ENCODE peak calls at places on chromosome 12, in five cellular contexts. T is effector memory CD4-positive, alpha-beta T cell; U is ovary; Q is GM23338; V is tibial artery. H is an unnamed sample. For H3K4me1, the result is how much of the 10 kb centered on the place peaks cover.

GRCh38 chr12:47868041-47868440 is 36.8 kb downstream of the VDR start:
- DNase-seq in U (no peak), T (no peak), V (peak), Q (no peak), H (no peak)

GRCh38 chr12:48442191-48442828 is 30.0 kb upstream of the ANP32D start:
- DNase-seq in Q (peak), T (no peak), V (no peak), U (no peak), H (no peak)

GRCh38 chr12:122171399-122171798 is 2.6 kb downstream of the IL31 start:
- DNase-seq in U (no peak), T (no peak), Q (no peak), V (no peak), H (no peak)

GRCh38 chr12:63064080-63064479 is 86.9 kb downstream of the AVPR1A start:
- DNase-seq in U (no peak), V (no peak), Q (no peak), T (no peak), H (no peak)

GRCh38 chr12:67921286-67921685 is 68.0 kb upstream of the IFNG-AS1 start:
- DNase-seq in Q (no peak), T (no peak), V (no peak), U (no peak), H (no peak)

GRCh38 chr12:43337571-43338497 is 214.2 kb downstream of the ADAMTS20 start:
- DNase-seq in Q (no peak), U (no peak), V (no peak), T (no peak), H (no peak)

GRCh38 chr12:127041985-127042625 is 1224.9 kb upstream of the TMEM132C start:
- DNase-seq in V (no peak), Q (no peak), U (no peak), T (no peak), H (no peak)

GRCh38 chr12:117854339-117855012 is 114.3 kb downstream of the KSR2 start:
- DNase-seq in Q (peak), T (no peak), U (no peak), V (no peak), H (peak)

GRCh38 chr12:104859144-104859543 is 98.9 kb downstream of the SLC41A2 start:
- DNase-seq in U (no peak), Q (no peak), V (no peak), T (no peak), H (no peak)

GRCh38 chr12:128521981-128522380 is 255.0 kb downstream of the TMEM132C start:
- DNase-seq in V (no peak), T (no peak), Q (no peak), U (no peak), H (no peak)

GRCh38 chr12:117347588-117347987 is 13.8 kb downstream of the NOS1 start:
- DNase-seq in V (no peak), U (no peak), T (no peak), Q (no peak), H (no peak)

GRCh38 chr12:6375269-6376078 is at the start of gene SCNN1A:
- DNase-seq in U (peak), T (no peak), Q (peak), V (peak), H (no peak)

GRCh38 chr12:50102186-50102585 is 1.6 kb upstream of the GPD1 start:
- DNase-seq in V (no peak), T (no peak), U (no peak), Q (no peak), H (no peak)

GRCh38 chr12:122051231-122051876 is 27.2 kb upstream of the MLXIP start:
- DNase-seq in Q (no peak), T (no peak), V (no peak), U (peak), H (no peak)

GRCh38 chr12:51321882-51322281 is 2.1 kb downstream of the BIN2 start:
- DNase-seq in U (no peak), T (no peak), Q (no peak), V (no peak), H (no peak)

GRCh38 chr12:51324953-51325352 is 979 bp upstream of the BIN2 start:
- DNase-seq in T (no peak), Q (no peak), V (no peak), U (no peak), H (no peak)

GRCh38 chr12:51322452-51322851 is 1.5 kb downstream of the BIN2 start:
- DNase-seq in Q (no peak), U (no peak), V (no peak), T (no peak), H (no peak)

GRCh38 chr12:51323966-51324895 is at the start of gene BIN2:
- DNase-seq in Q (no peak), V (peak), T (peak), U (no peak), H (peak)

DNA sequence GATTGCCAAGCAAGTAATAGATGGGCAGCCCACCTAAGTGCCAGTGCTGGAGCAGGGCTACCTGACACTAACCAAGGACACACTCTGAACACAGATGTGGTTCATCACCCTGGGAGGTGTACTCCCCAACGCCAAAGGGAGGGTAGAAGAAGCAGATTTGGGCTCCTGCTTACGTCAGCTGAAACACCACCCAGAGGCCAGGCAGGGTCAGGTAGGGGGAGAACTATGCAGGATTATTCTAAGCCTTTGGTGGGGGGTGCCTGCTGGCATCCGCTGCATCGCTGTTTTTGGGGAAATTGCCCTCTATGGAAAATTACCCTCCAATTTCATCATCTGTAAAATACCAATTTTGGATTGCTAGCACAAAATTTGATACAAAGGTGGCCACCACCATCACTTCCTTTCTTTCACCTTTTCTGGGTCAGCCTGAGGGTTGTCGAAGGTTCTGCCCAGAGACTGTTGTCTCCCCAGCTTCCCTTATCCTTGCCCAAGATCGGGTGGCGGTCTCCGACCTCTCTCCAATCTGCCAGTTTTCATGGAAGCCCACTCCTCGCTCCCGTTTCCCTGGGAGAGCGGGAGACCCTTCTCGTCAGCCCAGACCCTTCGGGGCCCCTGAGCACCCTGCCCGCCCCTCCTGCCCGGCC is 535 bp downstream of the BIN2 start:
- DNase-seq in Q (no peak), U (no peak), V (no peak), T (peak), H (peak)
- H3K4me1 ChIP-seq in Q (under half), U (under half), V (under half), T (half or more), H (half or more)

GRCh38 chr12:52036587-52037171 is 14.6 kb upstream of the NR4A1 start:
- DNase-seq in Q (peak), V (peak), T (peak), U (peak), H (peak)

GRCh38 chr12:52032431-52032796 is 18.8 kb upstream of the NR4A1 start:
- DNase-seq in Q (no peak), U (peak), V (peak), T (no peak), H (no peak)

GRCh38 chr12:52032797-52033505 is 18.3 kb upstream of the NR4A1 start:
- DNase-seq in U (peak), T (peak), V (peak), Q (peak), H (peak)

GRCh38 chr12:52035926-52036325 is 15.3 kb upstream of the NR4A1 start:
- DNase-seq in U (peak), T (no peak), V (no peak), Q (no peak), H (no peak)

DNA sequence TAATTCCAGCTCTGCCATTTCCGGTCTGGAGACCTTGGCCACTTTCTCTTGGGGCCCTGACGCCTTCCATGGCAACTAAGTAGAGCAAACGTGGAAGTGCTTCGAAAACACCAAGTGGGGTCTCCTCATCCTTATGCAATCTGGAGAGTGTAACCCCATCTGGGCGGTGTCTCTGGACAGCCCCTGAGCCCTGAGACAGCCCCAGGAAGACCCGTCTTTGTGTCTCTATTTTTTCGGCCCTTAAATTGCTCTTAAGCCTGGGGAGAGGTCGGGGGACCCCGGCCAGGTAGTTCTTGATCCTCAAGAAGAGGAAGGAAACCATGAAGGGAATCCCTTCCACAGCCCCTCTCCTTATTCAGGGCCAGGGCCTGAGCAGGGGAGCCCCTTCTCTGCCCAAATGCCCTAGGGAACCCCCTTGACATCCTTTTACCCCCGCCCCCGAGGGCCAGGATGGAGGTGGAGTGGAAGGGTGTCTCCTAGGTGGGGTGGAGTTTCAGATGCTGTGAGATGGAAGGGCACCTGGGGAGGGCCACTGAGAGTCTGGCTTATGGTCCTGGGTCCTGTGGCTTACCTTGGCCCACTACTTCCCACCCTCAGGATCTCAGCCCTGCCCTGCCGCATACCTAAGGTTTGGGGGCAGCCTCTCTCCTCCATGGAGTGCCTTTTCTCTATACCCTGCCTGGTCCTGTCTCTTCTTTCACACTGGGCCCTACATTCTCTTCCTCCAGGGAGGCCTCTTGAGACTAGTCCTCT is 17.6 kb upstream of the NR4A1 start:
- DNase-seq in U (peak), Q (peak), T (no peak), V (no peak), H (no peak)
- H3K4me3 ChIP-seq in U (peak), Q (peak), T (peak), V (peak), H (peak)

GRCh38 chr12:30963709-30964564 is 37.4 kb downstream of the TSPAN11 start:
- DNase-seq in U (no peak), T (no peak), Q (no peak), V (no peak), H (no peak)
- H3K4me1 ChIP-seq in U (under half), T (under half), Q (under half), V (under half), H (under half)

GRCh38 chr12:7872565-7873304 is at the start of gene SLC2A14:
- DNase-seq in Q (peak), U (peak), T (no peak), V (no peak), H (no peak)
- H3K4me3 ChIP-seq in Q (peak), U (peak), T (no peak), V (no peak), H (no peak)

DNA sequence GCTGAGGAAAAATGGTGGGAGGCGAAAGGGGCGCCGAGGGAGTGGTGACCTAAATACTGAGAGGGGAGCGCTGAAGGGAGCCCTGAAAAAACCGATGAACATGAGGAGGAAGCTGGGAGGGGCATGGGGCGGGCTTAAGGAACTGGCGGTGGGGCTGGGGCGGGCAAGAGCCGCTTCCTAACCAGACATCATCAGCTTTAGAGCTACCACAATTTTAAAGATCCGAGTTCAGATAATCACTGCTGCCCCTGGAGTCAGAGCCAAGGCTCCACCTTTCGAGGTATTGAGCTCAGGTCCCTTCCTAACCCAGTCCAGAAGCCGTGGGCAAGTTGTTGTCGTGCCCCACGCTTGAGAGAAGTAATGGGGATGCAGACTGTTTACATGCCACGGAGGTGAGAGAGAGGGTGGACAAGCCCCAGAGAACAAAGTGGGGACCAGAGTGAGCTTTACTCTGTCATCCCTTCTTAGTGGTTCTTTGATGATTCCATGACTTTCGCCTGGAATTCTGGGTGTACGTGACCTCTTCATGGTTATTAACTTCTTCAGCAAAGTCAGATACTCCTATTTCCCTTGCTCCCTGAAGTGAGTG is 393 bp downstream of the ORMDL2 start:
- DNase-seq in V (no peak), Q (no peak), T (no peak), U (no peak), H (no peak)
- H3K4me1 ChIP-seq in V (under half), Q (under half), T (under half), U (under half), H (under half)

GRCh38 chr12:103794814-103795213 is 46.2 kb downstream of the NT5DC3 start:
- DNase-seq in T (no peak), Q (no peak), V (no peak), U (no peak), H (no peak)
- H3K4me3 ChIP-seq in T (no peak), Q (no peak), V (no peak), U (no peak), H (no peak)

H was measured in CD4-positive, CD25-positive, alpha-beta regulatory T cell.